ENCODE peak calls at places on chromosomes 12 and 14, in eight cellular contexts. R, Y, K, W, C, F, Q and N are unnamed samples.

GRCh38 chr14:89339579-89339978 is 77.5 kb downstream of the FOXN3 start:
- DNase-seq in R (no peak), Y (no peak), K (no peak), W (no peak), C (no peak), F (no peak), Q (no peak), N (no peak)

GRCh38 chr12:22924391-22924790 is 299.4 kb downstream of the ETNK1 start:
- DNase-seq in R (no peak), Y (no peak), K (no peak), W (no peak), C (no peak), F (no peak), Q (no peak), N (no peak)

GRCh38 chr14:95056476-95056875 is 100.9 kb downstream of the DICER1 start:
- DNase-seq in R (no peak), Y (no peak), K (no peak), W (no peak), C (no peak), F (no peak), Q (no peak), N (no peak)

GRCh38 chr12:127411141-127411915 is 855.6 kb upstream of the TMEM132C start:
- DNase-seq in R (no peak), Y (no peak), K (no peak), W (no peak), C (no peak), F (no peak), Q (no peak), N (no peak)

GRCh38 chr12:11941601-11942360 is 129.0 kb upstream of the BCL2L14 start:
- DNase-seq in R (no peak), Y (no peak), K (no peak), W (no peak), C (peak; percentile 88), F (no peak), Q (peak; percentile 87), N (no peak)

GRCh38 chr12:108455706-108456105 is 59.4 kb upstream of the FICD start:
- DNase-seq in R (no peak), Y (no peak), K (no peak), W (no peak), C (no peak), F (no peak), Q (no peak), N (no peak)

GRCh38 chr12:27257104-27257848 is 13.2 kb downstream of the STK38L start:
- DNase-seq in R (no peak), Y (no peak), K (no peak), W (no peak), C (peak; percentile 20), F (no peak), Q (no peak), N (no peak)

GRCh38 chr12:105761075-105761474 is 377.7 kb downstream of the NUAK1 start:
- DNase-seq in R (no peak), Y (no peak), K (no peak), W (no peak), C (no peak), F (no peak), Q (peak; percentile 51), N (no peak)

GRCh38 chr12:5262450-5262849 is 169.5 kb upstream of the NTF3 start:
- DNase-seq in R (no peak), Y (no peak), K (no peak), W (no peak), C (no peak), F (no peak), Q (no peak), N (no peak)

GRCh38 chr14:56918849-56919574 is 108.7 kb upstream of the OTX2 start:
- DNase-seq in R (no peak), Y (no peak), K (no peak), W (no peak), C (no peak), F (no peak), Q (no peak), N (no peak)
- H3K4me3 ChIP-seq in R (no peak overlapping the region), Y (no peak overlapping the region), K (no peak overlapping the region), W (no peak overlapping the region), C (no peak overlapping the region), F (no peak overlapping the region), Q (no peak overlapping the region), N (no peak overlapping the region)

DNA sequence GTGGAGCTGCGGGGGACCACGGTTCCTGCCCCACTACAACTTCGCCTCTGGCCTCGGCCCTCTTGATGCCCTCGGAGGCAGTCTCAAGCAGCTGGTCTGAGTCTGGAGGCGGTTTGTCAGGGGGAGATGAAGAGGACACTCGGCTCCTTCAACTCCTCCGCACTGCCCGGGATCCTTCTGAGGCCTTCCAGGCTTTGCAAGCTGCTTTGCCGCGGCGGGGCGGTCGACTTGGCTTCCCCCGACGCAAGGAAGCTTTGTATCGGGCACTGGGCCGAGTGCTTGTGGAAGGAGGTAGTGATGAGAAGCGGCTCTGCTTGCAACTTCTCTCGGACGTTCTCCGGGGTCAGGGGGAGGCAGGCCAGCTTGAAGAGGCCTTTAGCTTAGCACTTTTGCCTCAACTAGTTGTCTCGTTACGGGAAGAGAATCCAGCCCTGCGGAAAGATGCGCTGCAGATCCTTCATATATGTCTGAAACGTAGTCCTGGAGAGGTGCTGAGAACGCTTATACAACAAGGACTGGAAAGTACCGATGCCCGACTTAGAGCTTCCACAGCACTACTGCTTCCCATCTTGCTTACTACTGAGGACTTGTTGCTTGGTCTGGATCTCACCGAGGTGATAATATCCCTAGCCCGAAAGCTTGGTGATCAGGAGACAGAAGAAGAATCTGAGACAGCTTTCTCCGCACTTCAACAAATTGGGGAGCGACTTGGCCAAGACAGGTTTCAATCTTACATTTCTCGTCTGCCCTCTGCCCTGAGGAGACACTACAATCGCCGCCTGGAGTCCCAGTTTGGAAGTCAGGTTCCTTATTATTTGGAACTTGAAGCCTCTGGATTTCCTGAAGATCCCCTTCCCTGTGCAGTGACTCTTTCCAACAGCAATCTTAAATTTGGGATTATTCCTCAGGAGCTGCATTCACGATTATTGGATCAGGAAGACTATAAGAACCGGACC is 861 bp downstream of the TOGARAM1 start:
- DNase-seq in R (peak; percentile 70), Y (peak; percentile 64), K (peak; percentile 25), W (peak; percentile 11), C (peak; percentile 44), F (peak; percentile 85), Q (peak; percentile 65), N (peak; percentile 73)
- H3K4me3 ChIP-seq in R (peak overlapping the region; percentile 91), Y (peak overlapping the region; percentile 97), K (peak overlapping the region; percentile 60), W (peak overlapping the region; percentile 94), C (peak overlapping the region; percentile 94), F (peak overlapping the region; percentile 89), Q (peak overlapping the region; percentile 78), N (peak overlapping the region; percentile 77)

DNA sequence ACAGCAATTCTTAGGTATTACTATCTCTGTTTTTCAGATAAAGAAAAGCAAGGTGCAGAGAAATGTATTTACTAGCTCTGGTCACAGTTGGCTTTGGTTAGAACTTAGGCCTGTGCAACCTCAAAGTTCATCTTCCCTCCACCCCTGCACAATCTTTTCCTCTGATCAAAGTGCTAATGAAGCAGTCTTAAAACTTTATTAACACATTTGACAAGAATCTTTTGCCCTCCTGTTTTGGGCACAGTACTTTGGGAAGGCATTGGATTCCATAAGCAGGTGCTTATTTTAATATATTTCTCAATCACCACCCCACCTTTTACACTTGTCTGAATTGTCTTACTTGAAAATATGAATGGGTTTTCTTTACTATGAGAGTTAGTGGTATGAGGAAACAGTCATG is 2.8 kb downstream of the IRAK4 start:
- DNase-seq in R (no peak), Y (peak; percentile 8), K (no peak), W (no peak), C (no peak), F (no peak), Q (no peak), N (no peak)
- H3K4me3 ChIP-seq in R (no peak overlapping the region), Y (peak overlapping the region; percentile 91), K (no peak overlapping the region), W (no peak overlapping the region), C (no peak overlapping the region), F (no peak overlapping the region), Q (no peak overlapping the region), N (no peak overlapping the region)

DNA sequence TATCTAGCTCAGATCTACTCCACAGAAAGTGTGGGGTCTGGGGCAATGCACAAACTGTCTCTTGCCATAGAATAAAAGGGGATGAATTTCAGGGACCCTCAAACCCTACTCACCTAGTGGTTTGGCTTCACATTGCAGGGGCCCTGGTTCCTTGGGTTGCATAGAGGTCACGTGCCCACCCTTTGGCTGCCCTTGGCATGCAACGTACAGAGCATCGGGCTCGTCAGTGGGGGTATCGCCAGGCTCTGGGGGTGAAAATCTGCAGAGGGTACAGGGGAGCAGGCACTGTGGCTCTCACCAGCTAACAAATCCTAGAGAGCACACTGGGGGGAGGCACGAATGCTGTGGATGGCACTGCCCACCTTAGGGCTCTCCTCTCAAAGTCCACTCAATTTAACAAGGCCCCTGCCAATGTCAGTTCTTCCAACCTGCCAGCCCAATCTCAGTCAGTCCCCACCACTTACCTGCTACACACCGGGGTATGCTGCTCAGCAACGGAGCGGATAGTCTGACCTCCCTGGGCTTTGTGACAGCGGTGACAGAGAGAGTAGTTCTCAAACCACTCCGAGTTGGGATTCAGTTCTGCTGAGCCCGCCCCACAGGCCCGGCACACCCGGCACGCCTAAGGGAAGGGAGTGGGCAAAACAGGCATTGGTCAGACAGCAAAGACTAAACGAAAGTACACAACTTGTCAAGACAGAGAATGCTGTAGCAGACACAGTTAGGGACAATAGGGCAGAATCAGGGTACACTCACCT is 8.0 kb downstream of the KMT2D start:
- DNase-seq in R (peak; percentile 30), Y (no peak), K (no peak), W (no peak), C (no peak), F (no peak), Q (no peak), N (no peak)
- H3K4me3 ChIP-seq in R (no peak overlapping the region), Y (no peak overlapping the region), K (no peak overlapping the region), W (no peak overlapping the region), C (no peak overlapping the region), F (no peak overlapping the region), Q (no peak overlapping the region), N (no peak overlapping the region)